ENCODE peak calls at places on chromosome 21, in nine cellular contexts. Z is GM04504; B is amniotic stem cell; X is mucosa of descending colon; G is activated naive CD4-positive, alpha-beta T cell treated with anti-CD3 and anti-CD28 coated beads, Interleukin-2, amount 10 ng/mL, durations not matched to agents 7 days and 5 days; N is naive thymus-derived CD8-positive, alpha-beta T cell; A is DMS 273 treated with DMSO at 0.1 percent for 48 hours; V is Daoy; U is CD8-positive, alpha-beta T cell. R is an unnamed sample.

GRCh38 chr21:41630917-41631316 is 123.0 kb upstream of the TMPRSS2 start:
- DNase-seq in Z (no peak), B (no peak), X (no peak), G (no peak), N (no peak), A (no peak), V (no peak), U (no peak), R (no peak)

GRCh38 chr21:26840912-26841311 is 4.3 kb downstream of the ADAMTS1 start:
- DNase-seq in Z (no peak), B (no peak), X (no peak), G (no peak), N (no peak), A (no peak), V (peak; percentile 85), U (no peak), R (no peak)

GRCh38 chr21:35933466-35933865 is 126.9 kb downstream of the SETD4 start:
- DNase-seq in Z (peak; percentile 91), B (peak; percentile 40), X (no peak), G (no peak), N (no peak), A (no peak), V (peak; percentile 89), U (no peak), R (peak; percentile 32)

GRCh38 chr21:42386034-42386591 is 9.7 kb downstream of the TMPRSS3 start:
- DNase-seq in Z (no peak), B (no peak), X (peak; percentile 64), G (no peak), N (no peak), A (no peak), V (no peak), U (no peak), R (no peak)

GRCh38 chr21:44737706-44738354 is 26.5 kb upstream of the TSPEAR start:
- DNase-seq in Z (no peak), B (no peak), X (no peak), G (peak; percentile 3), N (no peak), A (peak; percentile 56), V (no peak), U (no peak), R (no peak)

GRCh38 chr21:35075546-35075945 is 26.4 kb upstream of the RUNX1 start:
- DNase-seq in Z (no peak), B (no peak), X (no peak), G (no peak), N (no peak), A (no peak), V (peak; percentile 61), U (no peak), R (no peak)

GRCh38 chr21:46116189-46116845 is 18.4 kb downstream of the COL6A2 start:
- DNase-seq in Z (no peak), B (no peak), X (peak; percentile 16), G (peak; percentile 19), N (no peak), A (no peak), V (no peak), U (no peak), R (no peak)

GRCh38 chr21:16372546-16372945 is 642.8 kb downstream of the USP25 start:
- DNase-seq in Z (no peak), B (no peak), X (no peak), G (no peak), N (no peak), A (no peak), V (no peak), U (no peak), R (no peak)

GRCh38 chr21:45788198-45788597 is 144.7 kb downstream of the PCBP3 start:
- DNase-seq in Z (no peak), B (no peak), X (no peak), G (no peak), N (no peak), A (no peak), V (no peak), U (no peak), R (no peak)

GRCh38 chr21:41559658-41560599 is 52.0 kb upstream of the TMPRSS2 start:
- DNase-seq in Z (peak; percentile 66), B (no peak), X (no peak), G (no peak), N (no peak), A (no peak), V (peak; percentile 88), U (no peak), R (no peak)

GRCh38 chr21:42319851-42320602 is 4.8 kb upstream of the TFF3 start:
- DNase-seq in Z (no peak), B (no peak), X (peak; percentile 68), G (no peak), N (no peak), A (no peak), V (no peak), U (no peak), R (no peak)

GRCh38 chr21:42537106-42537742 is 23.6 kb downstream of the SLC37A1 start:
- DNase-seq in Z (no peak), B (no peak), X (no peak), G (peak; percentile 62), N (peak; percentile 31), A (no peak), V (peak; percentile 37), U (no peak), R (no peak)

GRCh38 chr21:44834231-44834950 is 16.5 kb upstream of the SUMO3 start:
- DNase-seq in Z (no peak), B (no peak), X (no peak), G (no peak), N (no peak), A (no peak), V (no peak), U (no peak), R (no peak)

GRCh38 chr21:42668620-42669019 is 15.2 kb downstream of the PDE9A start:
- DNase-seq in Z (no peak), B (no peak), X (no peak), G (no peak), N (no peak), A (no peak), V (no peak), U (no peak), R (no peak)

GRCh38 chr21:28745131-28746055 is 247.3 kb downstream of the LTN1 start:
- DNase-seq in Z (peak; percentile 60), B (peak; percentile 40), X (peak; percentile 67), G (peak; percentile 78), N (peak; percentile 69), A (peak; percentile 69), V (peak; percentile 61), U (peak; percentile 47), R (peak; percentile 88)

GRCh38 chr21:24217141-24217540 is 1390.1 kb downstream of the MRPL39 start:
- DNase-seq in Z (no peak), B (no peak), X (no peak), G (no peak), N (no peak), A (no peak), V (no peak), U (no peak), R (no peak)

GRCh38 chr21:38534591-38534990 is 36.3 kb upstream of the ERG start:
- DNase-seq in Z (no peak), B (no peak), X (no peak), G (no peak), N (no peak), A (no peak), V (no peak), U (no peak), R (no peak)

GRCh38 chr21:21688877-21689276 is 690.7 kb downstream of the NCAM2 start:
- DNase-seq in Z (no peak), B (no peak), X (no peak), G (no peak), N (no peak), A (no peak), V (peak; percentile 1), U (no peak), R (peak; percentile 22)

GRCh38 chr21:42061195-42061865 is 9.8 kb upstream of the UMODL1 start:
- DNase-seq in Z (no peak), B (no peak), X (peak; percentile 52), G (peak; percentile 59), N (peak; percentile 13), A (no peak), V (no peak), U (no peak), R (no peak)

GRCh38 chr21:30033441-30033840 is 93.6 kb upstream of the GRIK1 start:
- DNase-seq in Z (no peak), B (no peak), X (no peak), G (no peak), N (no peak), A (no peak), V (no peak), U (no peak), R (no peak)

GRCh38 chr21:42695324-42696025 is 42.1 kb downstream of the PDE9A start:
- DNase-seq in Z (no peak), B (no peak), X (no peak), G (no peak), N (no peak), A (no peak), V (peak; percentile 81), U (no peak), R (peak; percentile 16)

GRCh38 chr21:36635991-36636390 is 62.9 kb upstream of the SIM2 start:
- DNase-seq in Z (no peak), B (no peak), X (no peak), G (no peak), N (no peak), A (no peak), V (no peak), U (no peak), R (no peak)

GRCh38 chr21:45339430-45340405 is 52.0 kb upstream of the POFUT2 start:
- DNase-seq in Z (no peak), B (no peak), X (no peak), G (no peak), N (no peak), A (no peak), V (no peak), U (no peak), R (no peak)

GRCh38 chr21:41465176-41465781 is 39.2 kb downstream of the MX1 start:
- DNase-seq in Z (no peak), B (no peak), X (no peak), G (no peak), N (no peak), A (no peak), V (no peak), U (no peak), R (no peak)

GRCh38 chr21:28247454-28248020 is 745.1 kb downstream of the LTN1 start:
- DNase-seq in Z (no peak), B (no peak), X (no peak), G (no peak), N (no peak), A (no peak), V (no peak), U (no peak), R (no peak)

GRCh38 chr21:45576838-45577737 is 34.8 kb upstream of the SLC19A1 start:
- DNase-seq in Z (no peak), B (no peak), X (no peak), G (no peak), N (no peak), A (no peak), V (no peak), U (no peak), R (no peak)

GRCh38 chr21:41363370-41364270 is 1.8 kb downstream of the MX2 start:
- DNase-seq in Z (no peak), B (no peak), X (no peak), G (no peak), N (no peak), A (no peak), V (no peak), U (no peak), R (no peak)

GRCh38 chr21:42724226-42724920 is 71.0 kb downstream of the PDE9A start:
- DNase-seq in Z (peak; percentile 43), B (peak; percentile 72), X (peak; percentile 81), G (no peak), N (no peak), A (no peak), V (peak; percentile 98), U (no peak), R (peak; percentile 81)

GRCh38 chr21:16074950-16075489 is 345.2 kb downstream of the USP25 start:
- DNase-seq in Z (no peak), B (no peak), X (no peak), G (no peak), N (no peak), A (no peak), V (no peak), U (no peak), R (no peak)

GRCh38 chr21:35843911-35844667 is 216.2 kb downstream of the SETD4 start:
- DNase-seq in Z (no peak), B (no peak), X (no peak), G (no peak), N (no peak), A (no peak), V (no peak), U (no peak), R (no peak)

GRCh38 chr21:33238146-33238545 is 8.4 kb downstream of the IFNAR2 start:
- DNase-seq in Z (no peak), B (no peak), X (no peak), G (no peak), N (no peak), A (no peak), V (no peak), U (no peak), R (no peak)